ENCODE peak calls at places on chromosome 13, in four cellular contexts. X is HCT116, D is K562, Y is Panc1. Z is an unnamed sample.

GRCh38 chr13:31951215-31951678 is 80.3 kb upstream of the FRY start:
- DNase-seq in X (no peak), D (no peak), Y (no peak), Z (no peak)

GRCh38 chr13:50082426-50083283 is 67.4 kb downstream of the KCNRG start:
- DNase-seq in X (peak; percentile 79), D (peak; percentile 47), Y (no peak), Z (peak; percentile 94)

GRCh38 chr13:33381906-33382305 is 96.4 kb upstream of the STARD13 start:
- DNase-seq in X (no peak), D (no peak), Y (no peak), Z (no peak)

GRCh38 chr13:50626031-50626643 is 217.4 kb downstream of the DLEU7 start:
- DNase-seq in X (no peak), D (no peak), Y (no peak), Z (no peak)

GRCh38 chr13:102354011-102354410 is 47.8 kb downstream of the FGF14 start:
- DNase-seq in X (no peak), D (no peak), Y (no peak), Z (no peak)

GRCh38 chr13:41694902-41695301 is 237.6 kb downstream of the RGCC start:
- DNase-seq in X (peak; percentile 50), D (no peak), Y (peak; percentile 25), Z (no peak)

GRCh38 chr13:31614704-31615103 is 124.6 kb upstream of the RXFP2 start:
- DNase-seq in X (no peak), D (no peak), Y (no peak), Z (no peak)

GRCh38 chr13:39324806-39325311 is 278.1 kb downstream of the LHFPL6 start:
- DNase-seq in X (no peak), D (no peak), Y (no peak), Z (no peak)

GRCh38 chr13:109737606-109738005 is 48.8 kb downstream of the IRS2 start:
- DNase-seq in X (no peak), D (no peak), Y (no peak), Z (no peak)

GRCh38 chr13:33645591-33646554 is 172.1 kb upstream of the RFC3 start:
- DNase-seq in X (no peak), D (no peak), Y (no peak), Z (no peak)

GRCh38 chr13:48138270-48138669 is 43.4 kb upstream of the MED4 start:
- DNase-seq in X (no peak), D (no peak), Y (no peak), Z (no peak)

GRCh38 chr13:73065665-73066350 is 7.0 kb downstream of the KLF5 start:
- DNase-seq in X (no peak), D (no peak), Y (no peak), Z (no peak)

GRCh38 chr13:32426191-32426980 is 1.5 kb downstream of the N4BP2L1 start:
- DNase-seq in X (no peak), D (no peak), Y (no peak), Z (no peak)

GRCh38 chr13:83740622-83741021 is 141.7 kb downstream of the SLITRK1 start:
- DNase-seq in X (no peak), D (no peak), Y (no peak), Z (no peak)

GRCh38 chr13:49652691-49653305 is 24.5 kb downstream of the ARL11 start:
- DNase-seq in X (peak; percentile 26), D (peak; percentile 52), Y (no peak), Z (peak; percentile 70)

GRCh38 chr13:49300716-49301589 is 53.2 kb downstream of the CDADC1 start:
- DNase-seq in X (peak; percentile 42), D (peak; percentile 71), Y (peak; percentile 36), Z (peak; percentile 77)

GRCh38 chr13:110677731-110678545 is 28.0 kb downstream of the CARS2 start:
- DNase-seq in X (no peak), D (no peak), Y (no peak), Z (no peak)

GRCh38 chr13:40452741-40453665 is 213.4 kb downstream of the FOXO1 start:
- DNase-seq in X (no peak), D (no peak), Y (no peak), Z (peak; percentile 63)

GRCh38 chr13:32031815-32032345 is 306 bp downstream of the FRY start:
- DNase-seq in X (no peak), D (no peak), Y (no peak), Z (no peak)

GRCh38 chr13:40494513-40494912 is 171.9 kb downstream of the FOXO1 start:
- DNase-seq in X (no peak), D (no peak), Y (no peak), Z (no peak)

GRCh38 chr13:93778548-93778947 is 551.9 kb downstream of the GPC6 start:
- DNase-seq in X (no peak), D (no peak), Y (no peak), Z (no peak)

GRCh38 chr13:50991624-50992610 is 82.3 kb downstream of the RNASEH2B start:
- DNase-seq in X (no peak), D (no peak), Y (no peak), Z (no peak)

GRCh38 chr13:32261567-32261966 is 53.6 kb downstream of the ZAR1L start:
- DNase-seq in X (no peak), D (peak; percentile 21), Y (no peak), Z (no peak)

GRCh38 chr13:19668778-19669177 is 35.3 kb downstream of the MPHOSPH8 start:
- DNase-seq in X (no peak), D (no peak), Y (no peak), Z (no peak)

GRCh38 chr13:58712191-58712590 is 1080.6 kb downstream of the PCDH17 start:
- DNase-seq in X (no peak), D (no peak), Y (no peak), Z (no peak)

GRCh38 chr13:39119422-39119821 is 81.2 kb downstream of the NHLRC3 start:
- DNase-seq in X (no peak), D (no peak), Y (no peak), Z (no peak)

GRCh38 chr13:75633285-75633684 is 2.8 kb upstream of the LMO7 start:
- DNase-seq in X (no peak), D (no peak), Y (no peak), Z (peak; percentile 33)

GRCh38 chr13:37409756-37410155 is 188.8 kb downstream of the POSTN start:
- DNase-seq in X (no peak), D (no peak), Y (no peak), Z (no peak)

GRCh38 chr13:107466326-107466725 is 749.0 kb downstream of the LIG4 start:
- DNase-seq in X (no peak), D (no peak), Y (no peak), Z (no peak)

GRCh38 chr13:27043013-27043412 is 128.6 kb downstream of the USP12 start:
- DNase-seq in X (peak; percentile 83), D (no peak), Y (peak; percentile 87), Z (peak; percentile 24)

GRCh38 chr13:98672947-98673545 is 79.4 kb downstream of the SLC15A1 start:
- DNase-seq in X (peak; percentile 71), D (peak; percentile 54), Y (peak; percentile 52), Z (peak; percentile 81)
- TF ChIP-seq TCF7L2 in X (no peak), D (no peak), Y (no peak), Z (no peak)

DNA sequence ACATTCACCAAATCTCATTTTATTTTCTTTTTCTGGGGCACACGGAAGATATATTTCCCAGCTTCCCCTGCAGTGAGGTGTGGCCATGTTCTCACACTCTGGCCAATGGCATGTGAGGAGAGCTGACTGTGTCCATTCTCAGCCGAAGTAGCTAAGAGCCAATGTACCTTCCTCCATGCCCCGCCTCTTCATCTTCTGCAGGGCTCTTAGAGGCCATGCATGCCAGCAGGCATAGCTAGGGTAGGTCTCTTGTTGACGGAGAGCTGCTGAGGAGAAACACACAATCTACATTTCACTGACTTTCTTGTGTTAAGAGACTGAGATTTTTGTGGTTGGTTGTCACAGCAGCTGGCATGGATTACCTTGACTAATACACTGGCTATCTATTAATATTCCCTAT is 9.8 kb upstream of the MICU2 start:
- DNase-seq in X (no peak), D (no peak), Y (no peak), Z (no peak)
- TF ChIP-seq TCF7L2 in X (no peak), D (no peak), Y (no peak), Z (no peak)

GRCh38 chr13:53013113-53013512 is 15.5 kb upstream of the OLFM4 start:
- DNase-seq in X (no peak), D (no peak), Y (no peak), Z (no peak)
- TF ChIP-seq TCF7L2 in X (no peak), D (no peak), Y (no peak), Z (no peak)

DNA sequence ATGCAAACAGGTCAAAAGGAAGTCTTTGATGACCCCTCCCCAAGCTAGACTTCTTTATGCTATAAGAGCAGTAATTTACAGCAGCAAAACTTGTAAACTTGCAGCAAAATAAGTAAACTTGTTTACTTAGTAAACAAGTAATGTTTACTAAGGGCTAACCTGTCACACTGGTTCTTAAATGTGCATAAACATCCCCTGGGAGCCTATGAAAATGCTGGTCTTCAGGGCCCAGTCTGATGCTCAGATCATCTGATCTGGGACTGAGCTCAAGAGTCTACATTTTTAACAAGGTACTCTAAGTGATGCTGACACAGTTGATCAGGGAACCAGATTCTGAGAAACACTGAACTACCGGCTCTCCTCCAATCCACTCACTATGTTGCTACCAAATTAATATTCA is 53.4 kb downstream of the MTMR6 start:
- DNase-seq in X (no peak), D (no peak), Y (no peak), Z (no peak)
- TF ChIP-seq TCF7L2 in X (no peak), D (no peak), Y (no peak), Z (no peak)

GRCh38 chr13:43058318-43058674 is 34.9 kb downstream of the DNAJC15 start:
- DNase-seq in X (peak; percentile 87), D (no peak), Y (no peak), Z (peak; percentile 46)
- TF ChIP-seq TCF7L2 in X (peak; percentile 63), D (no peak), Y (no peak), Z (no peak)

GRCh38 chr13:112060899-112061366 is 6.0 kb upstream of the SOX1 start:
- DNase-seq in X (no peak), D (no peak), Y (no peak), Z (no peak)

GRCh38 chr13:112062619-112063308 is 4.2 kb upstream of the SOX1 start:
- DNase-seq in X (no peak), D (peak; percentile 17), Y (no peak), Z (no peak)

GRCh38 chr13:112062047-112062618 is 4.8 kb upstream of the SOX1 start:
- DNase-seq in X (no peak), D (no peak), Y (no peak), Z (no peak)

GRCh38 chr13:112060431-112060830 is 6.5 kb upstream of the SOX1 start:
- DNase-seq in X (no peak), D (no peak), Y (no peak), Z (no peak)

GRCh38 chr13:112061367-112062046 is 5.4 kb upstream of the SOX1 start:
- DNase-seq in X (no peak), D (no peak), Y (no peak), Z (no peak)
- TF ChIP-seq TCF7L2 in X (no peak), D (no peak), Y (no peak), Z (no peak)

GRCh38 chr13:74191036-74191809 is 57.0 kb upstream of the KLF12 start:
- DNase-seq in X (no peak), D (no peak), Y (no peak), Z (no peak)
- TF ChIP-seq TCF7L2 in X (no peak), D (no peak), Y (no peak), Z (no peak)

DNA sequence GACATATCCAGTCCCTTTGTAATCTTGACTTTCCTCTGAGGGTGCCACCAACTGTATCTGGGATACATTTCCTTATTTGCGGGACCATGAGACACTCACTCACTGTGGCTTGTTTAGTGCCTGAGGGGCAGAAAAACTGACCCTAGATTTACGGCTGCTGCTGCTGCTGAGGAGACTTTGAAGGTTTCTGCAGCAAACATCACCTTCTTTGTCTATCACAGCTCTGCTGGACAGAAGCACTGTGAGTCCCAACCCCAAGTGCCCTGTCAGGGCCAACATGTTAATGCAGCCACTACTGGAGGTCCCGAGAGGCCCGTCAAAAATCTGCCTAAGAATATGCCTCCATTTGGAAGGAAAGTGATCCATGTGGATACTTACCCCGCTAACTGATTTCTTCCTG is 37.2 kb upstream of the UBL3 start:
- DNase-seq in X (no peak), D (no peak), Y (no peak), Z (no peak)
- TF ChIP-seq TCF7L2 in X (no peak), D (no peak), Y (no peak), Z (no peak)